ENCODE peak calls at places on chromosomes 13 and 19, in six cellular contexts. R, Y, X, I, D and G are unnamed samples.

GRCh38 chr19:42206871-42207755 is 10.4 kb downstream of the DEDD2 start:
- DNase-seq in R (no peak), I (peak; percentile 72), X (no peak), Y (no peak), D (no peak), G (no peak)

GRCh38 chr13:67258482-67258881 is 28.3 kb upstream of the PCDH9 start:
- DNase-seq in I (no peak), X (no peak), D (peak; percentile 10), R (no peak), Y (no peak), G (no peak)

GRCh38 chr13:94620286-94620896 is 18.7 kb downstream of the GPR180 start:
- DNase-seq in X (no peak), R (no peak), Y (no peak), I (peak; percentile 11), D (peak; percentile 58), G (no peak)

GRCh38 chr13:22082437-22083100 is 411.7 kb downstream of the FGF9 start:
- DNase-seq in D (no peak), X (no peak), Y (no peak), R (no peak), I (no peak), G (no peak)

GRCh38 chr13:37037231-37037630 is 22.3 kb downstream of the SUPT20H start:
- DNase-seq in X (no peak), I (no peak), R (no peak), Y (no peak), D (no peak), G (no peak)

GRCh38 chr19:50497030-50497420 is 14.0 kb downstream of the JOSD2 start:
- DNase-seq in R (no peak), X (no peak), D (no peak), I (no peak), Y (no peak), G (no peak)

GRCh38 chr19:17706750-17707181 is 12.5 kb upstream of the MAP1S start:
- DNase-seq in I (peak; percentile 45), R (no peak), D (peak; percentile 65), Y (no peak), X (no peak), G (no peak)

GRCh38 chr19:46604781-46605355 is 3.7 kb downstream of the CALM3 start:
- DNase-seq in D (no peak), X (no peak), Y (no peak), I (no peak), R (no peak), G (peak; percentile 86)

GRCh38 chr13:27775943-27776342 is 16.3 kb upstream of the GSX1 start:
- DNase-seq in D (no peak), X (no peak), I (no peak), Y (no peak), R (no peak), G (no peak)

GRCh38 chr19:3804429-3804828 is 18.2 kb upstream of the MATK start:
- DNase-seq in I (no peak), Y (no peak), D (no peak), X (no peak), R (no peak), G (no peak)

GRCh38 chr19:46791944-46792343 is 3.5 kb upstream of the SLC1A5 start:
- DNase-seq in Y (no peak), D (no peak), X (no peak), I (no peak), R (no peak), G (no peak)

GRCh38 chr19:16886305-16886880 is 2.4 kb upstream of the F2RL3 start:
- DNase-seq in Y (no peak), I (peak; percentile 36), R (peak; percentile 11), X (peak; percentile 81), D (peak; percentile 96), G (peak; percentile 93)

GRCh38 chr19:35755550-35756371 is 1.1 kb downstream of the HSPB6 start:
- DNase-seq in D (peak; percentile 76), X (peak; percentile 90), R (peak; percentile 84), I (no peak), Y (no peak), G (peak; percentile 96)

GRCh38 chr13:84455143-84455905 is 573.0 kb upstream of the SLITRK1 start:
- DNase-seq in Y (no peak), D (no peak), X (no peak), I (no peak), R (no peak), G (no peak)

GRCh38 chr19:23957660-23958281 is 43.1 kb downstream of the ZNF726 start:
- DNase-seq in D (peak; percentile 7), X (no peak), I (peak; percentile 85), Y (no peak), R (no peak), G (no peak)

GRCh38 chr19:48454150-48454730 is 1.1 kb upstream of the KCNJ14 start:
- DNase-seq in I (no peak), D (no peak), X (no peak), Y (no peak), R (no peak), G (no peak)

GRCh38 chr19:35046461-35046860 is 4.9 kb downstream of the HPN start:
- DNase-seq in R (no peak), X (no peak), Y (no peak), D (no peak), I (no peak), G (no peak)

GRCh38 chr13:111396457-111396856 is 76.0 kb downstream of the TEX29 start:
- DNase-seq in Y (no peak), X (peak; percentile 1), D (no peak), R (no peak), I (no peak), G (no peak)

GRCh38 chr19:47644743-47645499 is 36.0 kb downstream of the BICRA start:
- DNase-seq in X (no peak), Y (no peak), R (no peak), I (peak; percentile 36), D (peak; percentile 18), G (no peak)

GRCh38 chr19:32674153-32674958 is 624 bp downstream of the ANKRD27 start:
- DNase-seq in I (no peak), D (no peak), R (no peak), X (no peak), Y (no peak), G (no peak)
- TF ChIP-seq CTCF in I (no peak), D (no peak), R (no peak), X (no peak), Y (no peak), G (no peak)

DNA sequence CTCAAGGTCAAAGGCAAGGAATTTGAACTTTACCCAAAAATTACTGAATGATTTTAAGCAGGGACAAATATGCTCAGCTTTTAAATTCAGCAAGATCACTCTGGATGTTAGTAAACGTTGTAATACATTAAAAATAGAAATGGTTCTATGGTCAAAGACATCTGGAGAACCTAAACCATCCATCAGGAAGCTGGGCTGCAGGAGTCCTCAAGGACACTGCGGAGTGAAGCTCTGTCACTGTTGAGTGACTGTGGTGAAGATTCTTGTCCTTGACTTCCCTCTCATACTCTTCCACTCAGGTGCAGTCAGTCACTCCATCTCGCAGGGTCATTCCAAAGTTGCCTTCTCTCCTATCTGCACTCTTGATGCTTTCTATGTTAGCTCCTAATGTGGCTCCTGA is 450.7 kb downstream of the FOXO1 start:
- DNase-seq in R (no peak), I (no peak), Y (no peak), D (no peak), X (no peak), G (no peak)
- H3K4me3 ChIP-seq in R (no peak overlapping the region), I (no peak overlapping the region), Y (no peak overlapping the region), D (no peak overlapping the region), X (no peak overlapping the region), G (no peak overlapping the region)

DNA sequence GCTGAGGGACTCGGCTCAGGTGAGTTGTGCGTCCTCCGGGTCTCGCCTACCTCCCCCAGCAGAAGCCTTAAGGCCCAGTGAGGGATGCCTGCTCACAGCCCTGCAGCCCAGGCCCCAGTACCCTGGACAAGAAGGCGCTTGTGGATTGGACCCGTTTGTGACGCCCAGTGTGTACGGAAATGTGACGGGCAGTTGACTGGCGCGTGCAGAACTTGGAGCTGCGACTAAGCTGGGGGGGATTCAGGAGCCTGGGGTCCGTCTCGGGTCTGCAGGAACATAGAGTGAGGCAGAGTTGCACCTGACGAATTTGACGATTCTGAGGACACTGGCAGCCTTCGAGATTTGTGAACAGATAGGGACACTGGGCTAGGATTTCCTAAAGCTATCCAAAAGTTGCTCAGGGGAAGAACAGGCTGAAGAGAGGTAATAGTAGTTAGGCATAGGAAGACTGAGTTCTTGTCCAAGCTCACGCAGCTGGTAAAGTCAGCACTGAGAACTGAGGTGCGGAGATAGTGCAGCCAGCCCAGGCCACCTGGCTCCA is 519 bp downstream of the ZNF551 start:
- DNase-seq in D (no peak), R (no peak), X (no peak), Y (no peak), I (no peak), G (no peak)
- TF ChIP-seq CTCF in D (no peak), R (no peak), X (no peak), Y (no peak), I (no peak), G (no peak)

GRCh38 chr13:97117388-97117910 is 104.7 kb upstream of the MBNL2 start:
- DNase-seq in X (no peak), Y (peak; percentile 58), R (no peak), D (no peak), I (no peak), G (no peak)

GRCh38 chr13:97113231-97114001 is 108.7 kb upstream of the MBNL2 start:
- DNase-seq in I (peak; percentile 41), Y (no peak), R (no peak), X (peak; percentile 26), D (no peak), G (no peak)

GRCh38 chr13:97116754-97117153 is 105.4 kb upstream of the MBNL2 start:
- DNase-seq in D (peak; percentile 60), I (peak; percentile 80), X (no peak), Y (peak; percentile 64), R (no peak), G (no peak)

GRCh38 chr13:97112451-97113152 is 109.5 kb upstream of the MBNL2 start:
- DNase-seq in I (peak; percentile 56), D (no peak), R (no peak), X (no peak), Y (no peak), G (no peak)

GRCh38 chr13:97114696-97115095 is 107.4 kb upstream of the MBNL2 start:
- DNase-seq in I (no peak), D (no peak), X (no peak), R (no peak), Y (no peak), G (no peak)
- H3K4me3 ChIP-seq in I (peak overlapping the region; percentile 1), D (no peak overlapping the region), X (no peak overlapping the region), R (no peak overlapping the region), Y (no peak overlapping the region), G (no peak overlapping the region)

GRCh38 chr13:30862707-30863106 is 43.4 kb upstream of the MEDAG start:
- DNase-seq in X (no peak), I (peak; percentile 76), Y (no peak), D (no peak), R (no peak), G (peak; percentile 83)
- TF ChIP-seq CTCF in X (no peak), I (no peak), Y (no peak), D (no peak), R (no peak), G (no peak)